ENCODE peak calls at places on chromosomes 7 and 10, in nine cellular contexts. R is SK-N-SH, C is bronchial epithelial cell, Y is osteoblast, X is thoracic aorta, V is astrocyte of the spinal cord, M is NB4, A is cardiac fibroblast, H is right lobe of liver. T is an unnamed sample.
A peak's percentile ranks its signal among the peaks of the same experiment; 100 is the strongest.

GRCh38 chr7:120843121-120843520 is 14.8 kb downstream of the TSPAN12 start:
- DNase-seq in H (no peak), R (no peak), X (no peak), V (peak; percentile 7), A (peak; percentile 48), C (no peak), Y (no peak), M (no peak), T (no peak)

GRCh38 chr10:22927661-22928403 is at the start of gene ARMC3:
- DNase-seq in A (peak; percentile 54), R (peak; percentile 82), M (no peak), C (peak; percentile 31), V (peak; percentile 56), H (peak; percentile 58), Y (peak; percentile 71), X (no peak), T (peak; percentile 49)

GRCh38 chr7:92527300-92528187 is 776 bp downstream of the PEX1 start:
- DNase-seq in Y (peak; percentile 91), V (peak; percentile 54), A (peak; percentile 57), R (peak; percentile 78), X (peak; percentile 3), H (peak; percentile 66), M (peak; percentile 80), C (peak; percentile 54), T (peak; percentile 48)

GRCh38 chr10:57102234-57102633 is 741.2 kb upstream of the ZWINT start:
- DNase-seq in X (no peak), A (no peak), M (no peak), H (no peak), Y (no peak), V (no peak), R (no peak), C (no peak), T (no peak)

GRCh38 chr10:125450218-125450617 is 232.7 kb downstream of the TEX36 start:
- DNase-seq in C (no peak), X (no peak), V (no peak), Y (no peak), A (no peak), H (no peak), R (no peak), M (no peak), T (no peak)

GRCh38 chr7:127081539-127081938 is 171.2 kb downstream of the GRM8 start:
- DNase-seq in Y (no peak), C (no peak), V (no peak), M (no peak), X (no peak), H (no peak), R (no peak), A (no peak), T (no peak)

GRCh38 chr10:48655426-48656240 is 29.0 kb upstream of the WDFY4 start:
- DNase-seq in M (peak; percentile 28), X (peak; percentile 64), Y (peak; percentile 94), V (peak; percentile 74), C (peak; percentile 26), H (peak; percentile 94), A (peak; percentile 75), R (peak; percentile 71), T (peak; percentile 59)

GRCh38 chr7:100489824-100490223 is 6.1 kb downstream of the NYAP1 start:
- DNase-seq in R (peak; percentile 100), Y (peak; percentile 98), M (peak; percentile 84), A (peak; percentile 93), C (peak; percentile 35), X (no peak), H (no peak), V (peak; percentile 91), T (peak; percentile 90)

GRCh38 chr10:24873281-24873683 is 79.1 kb downstream of the PRTFDC1 start:
- DNase-seq in A (peak; percentile 98), X (no peak), Y (peak; percentile 88), R (no peak), C (peak; percentile 96), H (no peak), V (peak; percentile 92), M (peak; percentile 15), T (peak; percentile 98)

GRCh38 chr10:681670-682318 is 7.7 kb downstream of the DIP2C start:
- DNase-seq in Y (peak; percentile 93), M (no peak), V (no peak), A (peak; percentile 16), X (no peak), H (no peak), R (no peak), C (no peak), T (no peak)

GRCh38 chr10:686155-686931 is 3.1 kb downstream of the DIP2C start:
- DNase-seq in X (no peak), Y (no peak), M (no peak), V (no peak), A (no peak), R (no peak), H (no peak), C (no peak), T (no peak)

GRCh38 chr10:685613-686012 is 3.9 kb downstream of the DIP2C start:
- DNase-seq in X (no peak), H (no peak), V (no peak), A (no peak), M (no peak), R (no peak), Y (no peak), C (no peak), T (no peak)

GRCh38 chr10:682931-683447 is 6.5 kb downstream of the DIP2C start:
- DNase-seq in A (no peak), H (no peak), X (no peak), M (no peak), Y (peak; percentile 83), C (no peak), R (peak; percentile 79), V (no peak), T (no peak)

GRCh38 chr10:683448-684071 is 5.9 kb downstream of the DIP2C start:
- DNase-seq in M (no peak), C (no peak), V (peak; percentile 95), A (peak; percentile 59), H (no peak), Y (peak; percentile 97), R (peak; percentile 86), X (peak; percentile 53), T (peak; percentile 56)
- H3K4me3 ChIP-seq in M (no peak overlapping the region), C (no peak overlapping the region), V (peak overlapping the region; percentile 43), A (no peak overlapping the region), H (no peak overlapping the region), Y (peak overlapping the region; percentile 65), R (peak overlapping the region; percentile 69), X (peak overlapping the region; percentile 61), T (no peak overlapping the region)

GRCh38 chr7:134444198-134444960 is 14.5 kb downstream of the AKR1B1 start:
- DNase-seq in R (no peak), X (no peak), M (no peak), A (no peak), H (no peak), C (no peak), Y (no peak), V (no peak), T (no peak)
- TF ChIP-seq CTCF in R (no peak), X (no peak), M (no peak), A (no peak), H (no peak), C (peak; percentile 36), Y (no peak), V (no peak), T (no peak)

GRCh38 chr10:132657737-132658136 is 120.2 kb downstream of the INPP5A start:
- DNase-seq in R (no peak), Y (peak; percentile 61), A (no peak), X (no peak), V (no peak), C (no peak), H (no peak), M (no peak), T (no peak)
- H3K4me3 ChIP-seq in R (no peak overlapping the region), Y (no peak overlapping the region), A (no peak overlapping the region), X (no peak overlapping the region), V (no peak overlapping the region), C (no peak overlapping the region), H (no peak overlapping the region), M (no peak overlapping the region), T (no peak overlapping the region)

GRCh38 chr7:106143711-106144347 is 31.7 kb upstream of the SYPL1 start:
- DNase-seq in R (no peak), M (no peak), Y (no peak), A (no peak), C (no peak), V (no peak), H (no peak), X (no peak), T (no peak)
- TF ChIP-seq CTCF in R (no peak), M (no peak), Y (no peak), A (no peak), C (no peak), V (no peak), H (no peak), X (no peak), T (no peak)